ENCODE peak calls at places on chromosomes 1 and 21, in ten cellular contexts. One of them, this sample, is unnamed.

GRCh38 chr1:66303646-66304045 is 230.3 kb upstream of the SGIP1 start:
- DNase-seq in stimulated activated naive CD4-positive, alpha-beta T cell treated with Interleukin-2 at 50 U/mL for 16 hours: no peak
- DNase-seq in H54: no peak
- DNase-seq in stimulated activated CD4-positive, alpha-beta T cell treated with anti-CD3 and anti-CD28 coated beads, Interleukin-4, amount 100 ng/mL, for 24 hours: no peak
- DNase-seq in lung microvascular endothelial cell: no peak
- DNase-seq in EL: no peak
- DNase-seq in H9: no peak
- DNase-seq in GDM1: no peak
- DNase-seq in lung: no peak
- DNase-seq in HEK293T: no peak
- DNase-seq in this sample: no peak

GRCh38 chr1:181134543-181135461 is 46.3 kb downstream of the IER5 start:
- DNase-seq in GDM1: peak
- DNase-seq in H9: no peak
- DNase-seq in lung microvascular endothelial cell: peak
- DNase-seq in lung: no peak
- DNase-seq in HEK293T: no peak
- DNase-seq in H54: no peak
- DNase-seq in stimulated activated CD4-positive, alpha-beta T cell treated with anti-CD3 and anti-CD28 coated beads, Interleukin-4, amount 100 ng/mL, for 24 hours: peak
- DNase-seq in EL: peak
- DNase-seq in stimulated activated naive CD4-positive, alpha-beta T cell treated with Interleukin-2 at 50 U/mL for 16 hours: peak
- DNase-seq in this sample: no peak

GRCh38 chr1:58183286-58183685 is 363.2 kb downstream of the OMA1 start:
- DNase-seq in lung microvascular endothelial cell: no peak
- DNase-seq in HEK293T: no peak
- DNase-seq in GDM1: no peak
- DNase-seq in EL: no peak
- DNase-seq in stimulated activated CD4-positive, alpha-beta T cell treated with anti-CD3 and anti-CD28 coated beads, Interleukin-4, amount 100 ng/mL, for 24 hours: no peak
- DNase-seq in stimulated activated naive CD4-positive, alpha-beta T cell treated with Interleukin-2 at 50 U/mL for 16 hours: no peak
- DNase-seq in H54: no peak
- DNase-seq in H9: no peak
- DNase-seq in lung: no peak
- DNase-seq in this sample: no peak

GRCh38 chr1:43199093-43199726 is 27.1 kb downstream of the CFAP57 start:
- DNase-seq in GDM1: no peak
- DNase-seq in H54: no peak
- DNase-seq in lung microvascular endothelial cell: no peak
- DNase-seq in stimulated activated naive CD4-positive, alpha-beta T cell treated with Interleukin-2 at 50 U/mL for 16 hours: no peak
- DNase-seq in EL: no peak
- DNase-seq in H9: no peak
- DNase-seq in HEK293T: no peak
- DNase-seq in lung: peak
- DNase-seq in stimulated activated CD4-positive, alpha-beta T cell treated with anti-CD3 and anti-CD28 coated beads, Interleukin-4, amount 100 ng/mL, for 24 hours: no peak
- DNase-seq in this sample: no peak

GRCh38 chr1:159171254-159171687 is at the start of gene CADM3:
- DNase-seq in stimulated activated naive CD4-positive, alpha-beta T cell treated with Interleukin-2 at 50 U/mL for 16 hours: no peak
- DNase-seq in lung microvascular endothelial cell: no peak
- DNase-seq in H54: no peak
- DNase-seq in H9: peak
- DNase-seq in lung: no peak
- DNase-seq in HEK293T: no peak
- DNase-seq in stimulated activated CD4-positive, alpha-beta T cell treated with anti-CD3 and anti-CD28 coated beads, Interleukin-4, amount 100 ng/mL, for 24 hours: no peak
- DNase-seq in EL: peak
- DNase-seq in GDM1: no peak
- DNase-seq in this sample: no peak

GRCh38 chr21:41950941-41951408 is 2.8 kb downstream of the C2CD2 start:
- DNase-seq in H54: no peak
- DNase-seq in HEK293T: no peak
- DNase-seq in lung: no peak
- DNase-seq in stimulated activated CD4-positive, alpha-beta T cell treated with anti-CD3 and anti-CD28 coated beads, Interleukin-4, amount 100 ng/mL, for 24 hours: no peak
- DNase-seq in lung microvascular endothelial cell: no peak
- DNase-seq in GDM1: no peak
- DNase-seq in H9: peak
- DNase-seq in stimulated activated naive CD4-positive, alpha-beta T cell treated with Interleukin-2 at 50 U/mL for 16 hours: no peak
- DNase-seq in EL: no peak
- DNase-seq in this sample: no peak

GRCh38 chr1:160629286-160630210 is 17.3 kb downstream of the SLAMF1 start:
- DNase-seq in HEK293T: no peak
- DNase-seq in stimulated activated CD4-positive, alpha-beta T cell treated with anti-CD3 and anti-CD28 coated beads, Interleukin-4, amount 100 ng/mL, for 24 hours: peak
- DNase-seq in H9: no peak
- DNase-seq in lung: no peak
- DNase-seq in GDM1: no peak
- DNase-seq in EL: no peak
- DNase-seq in H54: no peak
- DNase-seq in lung microvascular endothelial cell: no peak
- DNase-seq in stimulated activated naive CD4-positive, alpha-beta T cell treated with Interleukin-2 at 50 U/mL for 16 hours: peak
- DNase-seq in this sample: no peak

GRCh38 chr1:17636612-17637011 is 97.1 kb downstream of the ARHGEF10L start:
- DNase-seq in EL: peak
- DNase-seq in stimulated activated naive CD4-positive, alpha-beta T cell treated with Interleukin-2 at 50 U/mL for 16 hours: no peak
- DNase-seq in H9: no peak
- DNase-seq in lung microvascular endothelial cell: no peak
- DNase-seq in H54: no peak
- DNase-seq in lung: no peak
- DNase-seq in GDM1: no peak
- DNase-seq in HEK293T: no peak
- DNase-seq in stimulated activated CD4-positive, alpha-beta T cell treated with anti-CD3 and anti-CD28 coated beads, Interleukin-4, amount 100 ng/mL, for 24 hours: no peak
- DNase-seq in this sample: no peak

GRCh38 chr1:155134858-155135415 is 715 bp upstream of the SLC50A1 start:
- DNase-seq in EL: peak
- DNase-seq in GDM1: no peak
- DNase-seq in lung: peak
- DNase-seq in HEK293T: peak
- DNase-seq in stimulated activated CD4-positive, alpha-beta T cell treated with anti-CD3 and anti-CD28 coated beads, Interleukin-4, amount 100 ng/mL, for 24 hours: peak
- DNase-seq in stimulated activated naive CD4-positive, alpha-beta T cell treated with Interleukin-2 at 50 U/mL for 16 hours: peak
- DNase-seq in H9: peak
- DNase-seq in H54: peak
- DNase-seq in lung microvascular endothelial cell: peak
- DNase-seq in this sample: peak

GRCh38 chr1:170714163-170714562 is 50.2 kb downstream of the PRRX1 start:
- DNase-seq in HEK293T: no peak
- DNase-seq in EL: no peak
- DNase-seq in lung: no peak
- DNase-seq in stimulated activated naive CD4-positive, alpha-beta T cell treated with Interleukin-2 at 50 U/mL for 16 hours: no peak
- DNase-seq in H54: no peak
- DNase-seq in H9: no peak
- DNase-seq in GDM1: no peak
- DNase-seq in lung microvascular endothelial cell: no peak
- DNase-seq in stimulated activated CD4-positive, alpha-beta T cell treated with anti-CD3 and anti-CD28 coated beads, Interleukin-4, amount 100 ng/mL, for 24 hours: no peak
- DNase-seq in this sample: no peak

GRCh38 chr1:23978825-23979224 is 1.3 kb downstream of the SRSF10 start:
- DNase-seq in stimulated activated CD4-positive, alpha-beta T cell treated with anti-CD3 and anti-CD28 coated beads, Interleukin-4, amount 100 ng/mL, for 24 hours: no peak
- DNase-seq in stimulated activated naive CD4-positive, alpha-beta T cell treated with Interleukin-2 at 50 U/mL for 16 hours: no peak
- DNase-seq in EL: no peak
- DNase-seq in H54: no peak
- DNase-seq in GDM1: no peak
- DNase-seq in lung microvascular endothelial cell: no peak
- DNase-seq in H9: no peak
- DNase-seq in lung: no peak
- DNase-seq in HEK293T: no peak
- DNase-seq in this sample: no peak

GRCh38 chr21:41071410-41071809 is 96.5 kb upstream of the BACE2 start:
- DNase-seq in stimulated activated naive CD4-positive, alpha-beta T cell treated with Interleukin-2 at 50 U/mL for 16 hours: no peak
- DNase-seq in lung microvascular endothelial cell: no peak
- DNase-seq in lung: no peak
- DNase-seq in H9: peak
- DNase-seq in GDM1: peak
- DNase-seq in stimulated activated CD4-positive, alpha-beta T cell treated with anti-CD3 and anti-CD28 coated beads, Interleukin-4, amount 100 ng/mL, for 24 hours: no peak
- DNase-seq in H54: no peak
- DNase-seq in EL: no peak
- DNase-seq in HEK293T: no peak
- DNase-seq in this sample: peak

GRCh38 chr1:102970496-102971078 is 137.7 kb downstream of the COL11A1 start:
- DNase-seq in HEK293T: peak
- DNase-seq in stimulated activated CD4-positive, alpha-beta T cell treated with anti-CD3 and anti-CD28 coated beads, Interleukin-4, amount 100 ng/mL, for 24 hours: no peak
- DNase-seq in EL: peak
- DNase-seq in lung: no peak
- DNase-seq in lung microvascular endothelial cell: peak
- DNase-seq in GDM1: no peak
- DNase-seq in stimulated activated naive CD4-positive, alpha-beta T cell treated with Interleukin-2 at 50 U/mL for 16 hours: no peak
- DNase-seq in H54: peak
- DNase-seq in H9: peak
- DNase-seq in this sample: peak

GRCh38 chr1:208048904-208049303 is 138.0 kb upstream of the CD34 start:
- DNase-seq in stimulated activated CD4-positive, alpha-beta T cell treated with anti-CD3 and anti-CD28 coated beads, Interleukin-4, amount 100 ng/mL, for 24 hours: no peak
- DNase-seq in GDM1: peak
- DNase-seq in lung microvascular endothelial cell: no peak
- DNase-seq in HEK293T: no peak
- DNase-seq in stimulated activated naive CD4-positive, alpha-beta T cell treated with Interleukin-2 at 50 U/mL for 16 hours: no peak
- DNase-seq in EL: no peak
- DNase-seq in H9: no peak
- DNase-seq in H54: no peak
- DNase-seq in lung: no peak
- DNase-seq in this sample: no peak